ENCODE peak calls at places on chromosomes 5 and 9, in four cellular contexts. One of them, this sample, is unnamed.

GRCh38 chr5:174108765-174109164 is 63.3 kb downstream of the NSG2 start:
- DNase-seq in colonic mucosa: no peak
- DNase-seq in A549: no peak
- DNase-seq in cardiac muscle cell: no peak
- DNase-seq in this sample: no peak

GRCh38 chr5:64865662-64866061 is 96.9 kb downstream of the CWC27 start:
- DNase-seq in colonic mucosa: no peak
- DNase-seq in A549: no peak
- DNase-seq in cardiac muscle cell: no peak
- DNase-seq in this sample: no peak

GRCh38 chr5:6757414-6757969 is 44.3 kb downstream of the TENT4A start:
- DNase-seq in cardiac muscle cell: no peak
- DNase-seq in A549: no peak
- DNase-seq in colonic mucosa: no peak
- DNase-seq in this sample: no peak

GRCh38 chr5:109016300-109016699 is 268.6 kb downstream of the FER start:
- DNase-seq in cardiac muscle cell: no peak
- DNase-seq in colonic mucosa: no peak
- DNase-seq in A549: no peak
- DNase-seq in this sample: no peak

GRCh38 chr5:4411664-4412063 is 728.5 kb upstream of the ADAMTS16 start:
- DNase-seq in colonic mucosa: no peak
- DNase-seq in cardiac muscle cell: no peak
- DNase-seq in A549: no peak
- DNase-seq in this sample: no peak

GRCh38 chr9:72025956-72026355 is 34.5 kb downstream of the C9orf57 start:
- DNase-seq in cardiac muscle cell: no peak
- DNase-seq in colonic mucosa: no peak
- DNase-seq in A549: no peak
- DNase-seq in this sample: no peak

GRCh38 chr5:174725261-174725990 is 1.0 kb downstream of the MSX2 start:
- DNase-seq in A549: no peak
- DNase-seq in colonic mucosa: no peak
- DNase-seq in cardiac muscle cell: no peak
- DNase-seq in this sample: no peak

GRCh38 chr5:179486596-179487051 is 63.7 kb upstream of the RUFY1 start:
- DNase-seq in A549: no peak
- DNase-seq in colonic mucosa: no peak
- DNase-seq in cardiac muscle cell: peak; percentile 72
- DNase-seq in this sample: no peak

GRCh38 chr5:145689235-145689634 is 145.9 kb downstream of the PRELID2 start:
- DNase-seq in colonic mucosa: no peak
- DNase-seq in cardiac muscle cell: no peak
- DNase-seq in A549: no peak
- DNase-seq in this sample: no peak

GRCh38 chr5:2010940-2011339 is 128.2 kb upstream of the IRX4 start:
- DNase-seq in cardiac muscle cell: no peak
- DNase-seq in colonic mucosa: no peak
- DNase-seq in A549: no peak
- DNase-seq in this sample: no peak

GRCh38 chr9:136759001-136759400 is 958 bp upstream of the LCN8 start:
- DNase-seq in A549: no peak
- DNase-seq in cardiac muscle cell: no peak
- DNase-seq in colonic mucosa: no peak
- DNase-seq in this sample: no peak

GRCh38 chr9:79390077-79390673 is 181.6 kb upstream of the TLE4 start:
- DNase-seq in colonic mucosa: no peak
- DNase-seq in cardiac muscle cell: no peak
- DNase-seq in A549: no peak
- DNase-seq in this sample: no peak

GRCh38 chr9:19484699-19485098 is 75.9 kb downstream of the ACER2 start:
- DNase-seq in cardiac muscle cell: no peak
- DNase-seq in A549: no peak
- DNase-seq in colonic mucosa: no peak
- DNase-seq in this sample: no peak

GRCh38 chr9:98539954-98540353 is 168.8 kb downstream of the GABBR2 start:
- DNase-seq in colonic mucosa: no peak
- DNase-seq in A549: no peak
- DNase-seq in cardiac muscle cell: no peak
- DNase-seq in this sample: no peak

GRCh38 chr5:156274455-156274854 is 52.5 kb upstream of the SGCD start:
- DNase-seq in cardiac muscle cell: no peak
- DNase-seq in colonic mucosa: no peak
- DNase-seq in A549: no peak
- DNase-seq in this sample: no peak

GRCh38 chr9:22117511-22118388 is 108.6 kb upstream of the CDKN2B start:
- DNase-seq in colonic mucosa: peak; percentile 84
- DNase-seq in cardiac muscle cell: no peak
- DNase-seq in A549: no peak
- DNase-seq in this sample: peak; percentile 16

GRCh38 chr9:69918317-69918716 is 97.7 kb downstream of the CFAP95 start:
- DNase-seq in cardiac muscle cell: no peak
- DNase-seq in A549: no peak
- DNase-seq in colonic mucosa: no peak
- DNase-seq in this sample: peak; percentile 15

GRCh38 chr5:95628154-95628810 is 8.4 kb downstream of the GPR150 start:
- DNase-seq in cardiac muscle cell: no peak
- DNase-seq in colonic mucosa: no peak
- DNase-seq in A549: no peak
- DNase-seq in this sample: no peak
- H3K27ac ChIP-seq in cardiac muscle cell: no peak overlapping the region
- H3K27ac ChIP-seq in colonic mucosa: peak overlapping the region; percentile 26
- H3K27ac ChIP-seq in A549: no peak overlapping the region
- H3K27ac ChIP-seq in this sample: no peak overlapping the region

DNA sequence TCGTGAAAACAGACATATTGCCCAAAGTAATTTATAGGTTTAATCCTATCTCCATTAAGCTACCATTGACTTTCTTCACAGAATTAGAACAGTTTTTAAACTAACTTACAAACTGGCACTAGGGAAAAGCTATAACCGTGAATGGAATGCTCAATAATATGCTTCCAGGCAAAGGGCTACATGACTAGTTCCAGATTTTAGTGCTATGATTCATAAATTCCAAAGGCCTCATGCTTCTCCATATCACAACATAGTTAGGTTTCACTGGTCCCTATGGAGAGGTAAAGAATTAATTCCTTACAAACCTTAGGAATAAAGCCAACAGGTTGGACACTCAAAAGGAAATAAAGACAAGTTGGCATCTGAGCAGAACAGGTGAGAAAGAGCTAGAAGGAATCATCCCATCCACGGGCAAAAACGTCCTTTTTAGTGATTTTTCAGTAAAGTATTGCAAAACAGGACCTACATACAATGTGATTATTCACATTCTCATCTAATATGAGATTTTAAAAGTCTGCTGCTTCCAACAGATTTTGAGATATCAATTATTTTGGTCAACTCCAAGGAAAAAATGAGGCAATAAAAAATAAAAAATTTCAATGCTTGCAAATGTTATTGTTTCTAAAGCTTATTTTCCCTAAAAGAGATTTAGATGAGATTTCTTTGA is 97.0 kb upstream of the TARS1 start:
- DNase-seq in colonic mucosa: no peak
- DNase-seq in A549: no peak
- DNase-seq in cardiac muscle cell: no peak
- DNase-seq in this sample: no peak
- H3K4me3 ChIP-seq in colonic mucosa: no peak overlapping the region
- H3K4me3 ChIP-seq in A549: no peak overlapping the region
- H3K4me3 ChIP-seq in cardiac muscle cell: no peak overlapping the region
- H3K4me3 ChIP-seq in this sample: no peak overlapping the region

GRCh38 chr9:81097167-81097566 is 592.2 kb downstream of the TLE1 start:
- DNase-seq in A549: no peak
- DNase-seq in cardiac muscle cell: no peak
- DNase-seq in colonic mucosa: no peak
- DNase-seq in this sample: no peak
- H3K27ac ChIP-seq in A549: no peak overlapping the region
- H3K27ac ChIP-seq in cardiac muscle cell: no peak overlapping the region
- H3K27ac ChIP-seq in colonic mucosa: no peak overlapping the region
- H3K27ac ChIP-seq in this sample: no peak overlapping the region

DNA sequence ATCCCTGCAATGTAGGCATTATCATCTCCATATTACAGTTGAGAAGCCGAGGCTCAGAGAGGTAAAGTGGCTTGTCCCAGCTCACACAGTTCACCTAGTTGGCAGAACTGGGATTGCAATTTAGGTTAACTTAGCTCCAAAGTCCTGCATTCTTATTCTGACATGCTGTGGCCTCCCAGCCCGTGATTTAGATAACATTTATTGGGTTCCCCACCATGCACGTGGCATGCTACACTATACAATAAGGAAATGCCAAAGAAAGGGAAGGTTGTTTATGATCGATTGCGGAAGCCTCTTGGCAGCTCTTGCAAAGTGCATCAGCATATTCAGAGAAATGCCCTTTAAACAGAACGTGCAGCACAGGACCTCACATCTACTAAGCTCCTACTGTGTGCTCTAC is 3.2 kb downstream of the NEURL1B start:
- DNase-seq in colonic mucosa: peak; percentile 88
- DNase-seq in A549: no peak
- DNase-seq in cardiac muscle cell: no peak
- DNase-seq in this sample: no peak
- H3K4me3 ChIP-seq in colonic mucosa: no peak overlapping the region
- H3K4me3 ChIP-seq in A549: no peak overlapping the region
- H3K4me3 ChIP-seq in cardiac muscle cell: no peak overlapping the region
- H3K4me3 ChIP-seq in this sample: peak overlapping the region; percentile 74

GRCh38 chr5:82720213-82720612 is 357.0 kb downstream of the TMEM167A start:
- DNase-seq in cardiac muscle cell: no peak
- DNase-seq in A549: no peak
- DNase-seq in colonic mucosa: no peak
- DNase-seq in this sample: no peak
- H3K27ac ChIP-seq in cardiac muscle cell: no peak overlapping the region
- H3K27ac ChIP-seq in A549: no peak overlapping the region
- H3K27ac ChIP-seq in colonic mucosa: no peak overlapping the region
- H3K27ac ChIP-seq in this sample: no peak overlapping the region

DNA sequence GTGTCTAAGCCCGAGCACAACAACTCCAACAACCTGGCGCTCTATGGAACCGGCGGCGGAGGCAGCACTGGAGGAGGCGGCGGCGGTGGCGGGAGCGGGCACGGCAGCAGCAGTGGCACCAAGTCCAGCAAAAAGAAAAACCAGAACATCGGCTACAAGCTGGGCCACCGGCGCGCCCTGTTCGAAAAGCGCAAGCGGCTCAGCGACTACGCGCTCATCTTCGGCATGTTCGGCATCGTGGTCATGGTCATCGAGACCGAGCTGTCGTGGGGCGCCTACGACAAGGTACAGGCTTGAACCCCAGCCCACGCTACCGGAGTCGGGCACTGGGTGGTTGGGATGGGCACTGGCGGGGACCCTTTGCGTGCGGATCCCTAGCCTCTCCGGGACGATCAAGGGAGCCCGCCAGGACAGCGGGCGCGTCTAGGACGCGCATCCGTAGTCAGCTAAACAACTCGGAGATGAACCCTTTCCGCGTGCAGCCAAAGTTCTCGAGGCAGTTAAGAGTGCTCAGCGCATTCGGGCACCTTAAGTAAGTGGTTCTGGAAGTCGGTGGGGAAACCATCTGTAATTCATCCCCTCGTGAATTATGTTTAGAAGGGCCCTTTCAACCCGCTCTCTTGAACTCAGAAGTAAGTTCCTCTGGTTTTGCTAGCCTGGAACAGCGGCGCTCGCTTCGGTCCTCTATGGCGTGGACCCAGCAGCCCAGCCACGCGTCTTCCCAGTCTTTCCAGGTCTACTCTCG is 1.3 kb downstream of the KCNN2 start:
- DNase-seq in cardiac muscle cell: peak; percentile 27
- DNase-seq in colonic mucosa: no peak
- DNase-seq in A549: no peak
- DNase-seq in this sample: no peak
- H3K4me3 ChIP-seq in cardiac muscle cell: peak overlapping the region; percentile 51
- H3K4me3 ChIP-seq in colonic mucosa: peak overlapping the region; percentile 54
- H3K4me3 ChIP-seq in A549: no peak overlapping the region
- H3K4me3 ChIP-seq in this sample: peak overlapping the region; percentile 71